ENCODE peak calls at places on chromosomes 12 and 14, in six cellular contexts. One of them, this sample, is unnamed.

GRCh38 chr14:99424306-99424877 is 56.3 kb downstream of the SETD3 start:
- DNase-seq in hepatocyte: no peak
- DNase-seq in fibroblast of lung: no peak
- DNase-seq in MM.1S: no peak
- DNase-seq in astrocyte: no peak
- DNase-seq in mammary epithelial cell: no peak
- DNase-seq in this sample: no peak

GRCh38 chr12:6215120-6215807 is 15.1 kb downstream of the CD9 start:
- DNase-seq in fibroblast of lung: no peak
- DNase-seq in mammary epithelial cell: no peak
- DNase-seq in astrocyte: no peak
- DNase-seq in hepatocyte: no peak
- DNase-seq in MM.1S: no peak
- DNase-seq in this sample: no peak

GRCh38 chr12:93571854-93572711 is at the start of gene SOCS2:
- DNase-seq in hepatocyte: peak
- DNase-seq in MM.1S: peak
- DNase-seq in mammary epithelial cell: peak
- DNase-seq in fibroblast of lung: peak
- DNase-seq in astrocyte: peak
- DNase-seq in this sample: peak

GRCh38 chr12:27366621-27367020 is 34.0 kb downstream of the BMAL2 start:
- DNase-seq in MM.1S: no peak
- DNase-seq in hepatocyte: no peak
- DNase-seq in fibroblast of lung: no peak
- DNase-seq in astrocyte: no peak
- DNase-seq in mammary epithelial cell: no peak
- DNase-seq in this sample: peak

GRCh38 chr14:64244279-64244678 is 49.9 kb downstream of the ESR2 start:
- DNase-seq in mammary epithelial cell: no peak
- DNase-seq in astrocyte: no peak
- DNase-seq in fibroblast of lung: peak
- DNase-seq in hepatocyte: no peak
- DNase-seq in MM.1S: no peak
- DNase-seq in this sample: no peak

GRCh38 chr12:126667340-126667739 is 1599.6 kb upstream of the TMEM132C start:
- DNase-seq in mammary epithelial cell: peak
- DNase-seq in astrocyte: peak
- DNase-seq in MM.1S: no peak
- DNase-seq in fibroblast of lung: peak
- DNase-seq in hepatocyte: no peak
- DNase-seq in this sample: peak

GRCh38 chr12:92701441-92701840 is 1.3 kb upstream of the PLEKHG7 start:
- DNase-seq in mammary epithelial cell: no peak
- DNase-seq in astrocyte: no peak
- DNase-seq in hepatocyte: no peak
- DNase-seq in MM.1S: no peak
- DNase-seq in fibroblast of lung: peak
- DNase-seq in this sample: no peak

GRCh38 chr14:64550539-64551333 is 975 bp downstream of the PPP1R36 start:
- DNase-seq in MM.1S: no peak
- DNase-seq in astrocyte: no peak
- DNase-seq in fibroblast of lung: no peak
- DNase-seq in hepatocyte: no peak
- DNase-seq in mammary epithelial cell: no peak
- DNase-seq in this sample: no peak

GRCh38 chr14:57692671-57693070 is 173.2 kb downstream of the SLC35F4 start:
- DNase-seq in hepatocyte: peak
- DNase-seq in mammary epithelial cell: peak
- DNase-seq in fibroblast of lung: peak
- DNase-seq in astrocyte: peak
- DNase-seq in MM.1S: peak
- DNase-seq in this sample: peak

GRCh38 chr12:13817131-13817530 is 164.3 kb downstream of the GRIN2B start:
- DNase-seq in astrocyte: no peak
- DNase-seq in mammary epithelial cell: no peak
- DNase-seq in hepatocyte: no peak
- DNase-seq in fibroblast of lung: no peak
- DNase-seq in MM.1S: no peak
- DNase-seq in this sample: no peak

GRCh38 chr14:69370061-69370460 is 28.0 kb downstream of the ERH start:
- DNase-seq in hepatocyte: no peak
- DNase-seq in fibroblast of lung: no peak
- DNase-seq in mammary epithelial cell: peak
- DNase-seq in MM.1S: no peak
- DNase-seq in astrocyte: no peak
- DNase-seq in this sample: no peak

GRCh38 chr12:110676171-110676570 is 12.7 kb downstream of the HVCN1 start:
- DNase-seq in MM.1S: no peak
- DNase-seq in mammary epithelial cell: no peak
- DNase-seq in fibroblast of lung: no peak
- DNase-seq in hepatocyte: no peak
- DNase-seq in astrocyte: no peak
- DNase-seq in this sample: no peak

GRCh38 chr12:110247340-110248095 is 33.5 kb upstream of the ATP2A2 start:
- DNase-seq in MM.1S: no peak
- DNase-seq in hepatocyte: peak
- DNase-seq in mammary epithelial cell: peak
- DNase-seq in astrocyte: no peak
- DNase-seq in fibroblast of lung: no peak
- DNase-seq in this sample: peak

GRCh38 chr14:104150201-104151027 is 12.0 kb downstream of the KIF26A start:
- DNase-seq in mammary epithelial cell: no peak
- DNase-seq in astrocyte: peak
- DNase-seq in MM.1S: no peak
- DNase-seq in fibroblast of lung: peak
- DNase-seq in hepatocyte: peak
- DNase-seq in this sample: no peak

GRCh38 chr14:34710006-34710405 is 4.4 kb downstream of the CFL2 start:
- DNase-seq in MM.1S: no peak
- DNase-seq in hepatocyte: no peak
- DNase-seq in fibroblast of lung: no peak
- DNase-seq in astrocyte: no peak
- DNase-seq in mammary epithelial cell: no peak
- DNase-seq in this sample: no peak

GRCh38 chr12:480831-481230 is 21.1 kb downstream of the B4GALNT3 start:
- DNase-seq in hepatocyte: no peak
- DNase-seq in fibroblast of lung: peak
- DNase-seq in mammary epithelial cell: no peak
- DNase-seq in astrocyte: peak
- DNase-seq in MM.1S: no peak
- DNase-seq in this sample: no peak

GRCh38 chr12:66755727-66756395 is 77.0 kb upstream of the GRIP1 start:
- DNase-seq in fibroblast of lung: no peak
- DNase-seq in astrocyte: no peak
- DNase-seq in MM.1S: peak
- DNase-seq in mammary epithelial cell: no peak
- DNase-seq in hepatocyte: no peak
- DNase-seq in this sample: no peak

GRCh38 chr12:84508325-84508861 is 404.2 kb downstream of the SLC6A15 start:
- DNase-seq in hepatocyte: peak
- DNase-seq in MM.1S: peak
- DNase-seq in fibroblast of lung: peak
- DNase-seq in astrocyte: peak
- DNase-seq in mammary epithelial cell: peak
- DNase-seq in this sample: peak

GRCh38 chr14:104425763-104426691 is 153.5 kb upstream of the C14orf180 start:
- DNase-seq in hepatocyte: no peak
- DNase-seq in fibroblast of lung: no peak
- DNase-seq in astrocyte: no peak
- DNase-seq in mammary epithelial cell: no peak
- DNase-seq in MM.1S: no peak
- DNase-seq in this sample: no peak

GRCh38 chr14:75196468-75196867 is 20.1 kb upstream of the TMED10 start:
- DNase-seq in astrocyte: no peak
- DNase-seq in mammary epithelial cell: no peak
- DNase-seq in MM.1S: no peak
- DNase-seq in hepatocyte: peak
- DNase-seq in fibroblast of lung: no peak
- DNase-seq in this sample: peak

GRCh38 chr14:76761198-76761848 is at the start of gene VASH1:
- DNase-seq in fibroblast of lung: peak
- DNase-seq in mammary epithelial cell: peak
- DNase-seq in MM.1S: peak
- DNase-seq in hepatocyte: peak
- DNase-seq in astrocyte: peak
- DNase-seq in this sample: peak

GRCh38 chr14:58118097-58118496 is 33.9 kb downstream of the ARMH4 start:
- DNase-seq in MM.1S: no peak
- DNase-seq in astrocyte: peak
- DNase-seq in mammary epithelial cell: no peak
- DNase-seq in fibroblast of lung: no peak
- DNase-seq in hepatocyte: no peak
- DNase-seq in this sample: peak

GRCh38 chr12:114760151-114760877 is 76.3 kb upstream of the TBX3 start:
- DNase-seq in MM.1S: no peak
- DNase-seq in astrocyte: no peak
- DNase-seq in mammary epithelial cell: peak
- DNase-seq in hepatocyte: no peak
- DNase-seq in fibroblast of lung: no peak
- DNase-seq in this sample: peak

GRCh38 chr12:93025145-93026103 is 96.3 kb upstream of the EEA1 start:
- DNase-seq in hepatocyte: peak
- DNase-seq in fibroblast of lung: peak
- DNase-seq in astrocyte: peak
- DNase-seq in MM.1S: peak
- DNase-seq in mammary epithelial cell: peak
- DNase-seq in this sample: peak

GRCh38 chr12:26976687-26977086 is 37.5 kb downstream of the TM7SF3 start:
- DNase-seq in MM.1S: no peak
- DNase-seq in astrocyte: no peak
- DNase-seq in hepatocyte: no peak
- DNase-seq in mammary epithelial cell: no peak
- DNase-seq in fibroblast of lung: no peak
- DNase-seq in this sample: no peak

GRCh38 chr12:8831116-8831515 is 8.7 kb downstream of the A2ML1 start:
- DNase-seq in hepatocyte: no peak
- DNase-seq in astrocyte: no peak
- DNase-seq in mammary epithelial cell: no peak
- DNase-seq in MM.1S: no peak
- DNase-seq in fibroblast of lung: no peak
- DNase-seq in this sample: no peak

GRCh38 chr12:52884526-52885293 is 20.2 kb downstream of the KRT8 start:
- DNase-seq in hepatocyte: peak
- DNase-seq in astrocyte: no peak
- DNase-seq in fibroblast of lung: peak
- DNase-seq in mammary epithelial cell: no peak
- DNase-seq in MM.1S: peak
- DNase-seq in this sample: peak

GRCh38 chr12:27969011-27969900 is 3.3 kb downstream of the PTHLH start:
- DNase-seq in MM.1S: no peak
- DNase-seq in hepatocyte: peak
- DNase-seq in mammary epithelial cell: no peak
- DNase-seq in astrocyte: peak
- DNase-seq in fibroblast of lung: peak
- DNase-seq in this sample: peak

GRCh38 chr12:67323007-67323406 is 53.8 kb downstream of the CAND1 start:
- DNase-seq in mammary epithelial cell: no peak
- DNase-seq in hepatocyte: no peak
- DNase-seq in MM.1S: no peak
- DNase-seq in astrocyte: no peak
- DNase-seq in fibroblast of lung: no peak
- DNase-seq in this sample: no peak

GRCh38 chr12:6903712-6904111 is 910 bp upstream of the LRRC23 start:
- DNase-seq in mammary epithelial cell: no peak
- DNase-seq in astrocyte: no peak
- DNase-seq in MM.1S: no peak
- DNase-seq in hepatocyte: no peak
- DNase-seq in fibroblast of lung: no peak
- DNase-seq in this sample: peak

GRCh38 chr12:58071994-58072393 is 130.6 kb downstream of the ATP23 start:
- DNase-seq in astrocyte: no peak
- DNase-seq in fibroblast of lung: no peak
- DNase-seq in MM.1S: no peak
- DNase-seq in mammary epithelial cell: no peak
- DNase-seq in hepatocyte: no peak
- DNase-seq in this sample: no peak
- H2AFZ ChIP-seq in astrocyte: no peak
- H2AFZ ChIP-seq in fibroblast of lung: no peak
- H2AFZ ChIP-seq in MM.1S: no peak
- H2AFZ ChIP-seq in mammary epithelial cell: no peak
- H2AFZ ChIP-seq in hepatocyte: no peak
- H2AFZ ChIP-seq in this sample: no peak

GRCh38 chr12:116539905-116540482 is 19.2 kb upstream of the MAP1LC3B2 start:
- DNase-seq in mammary epithelial cell: peak
- DNase-seq in MM.1S: no peak
- DNase-seq in fibroblast of lung: peak
- DNase-seq in astrocyte: peak
- DNase-seq in hepatocyte: peak
- DNase-seq in this sample: peak

GRCh38 chr12:116539361-116539771 is 19.8 kb upstream of the MAP1LC3B2 start:
- DNase-seq in fibroblast of lung: peak
- DNase-seq in hepatocyte: no peak
- DNase-seq in astrocyte: peak
- DNase-seq in MM.1S: no peak
- DNase-seq in mammary epithelial cell: no peak
- DNase-seq in this sample: peak

GRCh38 chr12:116541547-116542344 is 17.4 kb upstream of the MAP1LC3B2 start:
- DNase-seq in fibroblast of lung: no peak
- DNase-seq in hepatocyte: no peak
- DNase-seq in mammary epithelial cell: no peak
- DNase-seq in MM.1S: no peak
- DNase-seq in astrocyte: no peak
- DNase-seq in this sample: no peak

GRCh38 chr12:116542345-116542950 is 16.7 kb upstream of the MAP1LC3B2 start:
- DNase-seq in fibroblast of lung: no peak
- DNase-seq in mammary epithelial cell: no peak
- DNase-seq in MM.1S: no peak
- DNase-seq in hepatocyte: no peak
- DNase-seq in astrocyte: no peak
- DNase-seq in this sample: peak

GRCh38 chr12:116540617-116541152 is 18.5 kb upstream of the MAP1LC3B2 start:
- DNase-seq in hepatocyte: no peak
- DNase-seq in MM.1S: no peak
- DNase-seq in fibroblast of lung: no peak
- DNase-seq in mammary epithelial cell: no peak
- DNase-seq in astrocyte: no peak
- DNase-seq in this sample: no peak
- TF ChIP-seq EZH2 in hepatocyte: no peak
- TF ChIP-seq EZH2 in MM.1S: no peak
- TF ChIP-seq EZH2 in fibroblast of lung: no peak
- TF ChIP-seq EZH2 in mammary epithelial cell: no peak
- TF ChIP-seq EZH2 in astrocyte: no peak
- TF ChIP-seq EZH2 in this sample: no peak

GRCh38 chr14:20498622-20499021 is 6.7 kb upstream of the RNASE10 start:
- DNase-seq in astrocyte: no peak
- DNase-seq in MM.1S: no peak
- DNase-seq in mammary epithelial cell: no peak
- DNase-seq in fibroblast of lung: no peak
- DNase-seq in hepatocyte: no peak
- DNase-seq in this sample: no peak
- H2AFZ ChIP-seq in astrocyte: no peak
- H2AFZ ChIP-seq in MM.1S: no peak
- H2AFZ ChIP-seq in mammary epithelial cell: no peak
- H2AFZ ChIP-seq in fibroblast of lung: no peak
- H2AFZ ChIP-seq in hepatocyte: no peak
- H2AFZ ChIP-seq in this sample: peak

GRCh38 chr12:54054442-54055332 is 1.1 kb downstream of the HOXC4 start:
- DNase-seq in mammary epithelial cell: no peak
- DNase-seq in MM.1S: no peak
- DNase-seq in astrocyte: no peak
- DNase-seq in hepatocyte: no peak
- DNase-seq in fibroblast of lung: no peak
- DNase-seq in this sample: no peak
- TF ChIP-seq EZH2 in mammary epithelial cell: no peak
- TF ChIP-seq EZH2 in MM.1S: no peak
- TF ChIP-seq EZH2 in astrocyte: peak
- TF ChIP-seq EZH2 in hepatocyte: no peak
- TF ChIP-seq EZH2 in fibroblast of lung: no peak
- TF ChIP-seq EZH2 in this sample: no peak

GRCh38 chr12:120735181-120735580 is 9.6 kb downstream of the ACADS start:
- DNase-seq in hepatocyte: no peak
- DNase-seq in astrocyte: no peak
- DNase-seq in mammary epithelial cell: no peak
- DNase-seq in MM.1S: no peak
- DNase-seq in fibroblast of lung: no peak
- DNase-seq in this sample: no peak
- H2AFZ ChIP-seq in hepatocyte: no peak
- H2AFZ ChIP-seq in astrocyte: no peak
- H2AFZ ChIP-seq in mammary epithelial cell: no peak
- H2AFZ ChIP-seq in MM.1S: no peak
- H2AFZ ChIP-seq in fibroblast of lung: no peak
- H2AFZ ChIP-seq in this sample: no peak

This sample was measured in PC-3.